ENCODE peak calls at places on chromosomes 3 and 15, in four cellular contexts. H is endothelial cell of umbilical vein, U is transverse colon, E is HCT116. D is an unnamed sample.

GRCh38 chr15:92666780-92667179 is 11.2 kb upstream of the FAM174B start:
- DNase-seq in H (no peak), U (peak), E (no peak), D (no peak)

GRCh38 chr3:195352895-195353488 is 82.0 kb upstream of the XXYLT1 start:
- DNase-seq in E (peak), U (no peak), H (no peak), D (peak)

GRCh38 chr3:161291191-161291901 is 70.2 kb downstream of the NMD3 start:
- DNase-seq in H (no peak), E (no peak), U (no peak), D (no peak)

GRCh38 chr3:184659797-184660301 is 52.0 kb downstream of the MAGEF1 start:
- DNase-seq in U (no peak), E (no peak), H (no peak), D (peak)

GRCh38 chr3:53775834-53776251 is 70.4 kb downstream of the CHDH start:
- DNase-seq in U (no peak), E (no peak), H (no peak), D (no peak)

GRCh38 chr3:154151969-154152368 is 30.8 kb downstream of the ARHGEF26 start:
- DNase-seq in H (peak), U (no peak), E (no peak), D (no peak)

GRCh38 chr15:90592144-90592887 is 62.6 kb downstream of the CRTC3 start:
- DNase-seq in E (no peak), U (no peak), H (no peak), D (no peak)

GRCh38 chr3:9897408-9898372 is 5.0 kb upstream of the IL17RE start:
- DNase-seq in U (peak), E (peak), H (peak), D (no peak)

GRCh38 chr15:91124155-91124554 is 24.1 kb downstream of the SV2B start:
- DNase-seq in H (no peak), E (no peak), U (no peak), D (peak)

GRCh38 chr3:101848754-101849713 is at the start of gene NFKBIZ:
- DNase-seq in H (peak), E (peak), U (peak), D (peak)

GRCh38 chr15:33433821-33434220 is 123.1 kb downstream of the RYR3 start:
- DNase-seq in H (no peak), U (no peak), E (no peak), D (no peak)

GRCh38 chr3:127692501-127693335 is 20.0 kb downstream of the ABTB1 start:
- DNase-seq in H (no peak), E (no peak), U (no peak), D (no peak)

GRCh38 chr15:39581501-39582285 is 814 bp downstream of the THBS1 start:
- DNase-seq in U (peak), E (no peak), H (peak), D (peak)

GRCh38 chr3:126351771-126352475 is 5.3 kb downstream of the KLF15 start:
- DNase-seq in H (no peak), U (peak), E (no peak), D (no peak)

GRCh38 chr3:55000546-55000945 is 72.7 kb upstream of the LRTM1 start:
- DNase-seq in E (no peak), U (no peak), H (no peak), D (no peak)

GRCh38 chr3:111385971-111386495 is 156.0 kb upstream of the CD96 start:
- DNase-seq in U (no peak), H (no peak), E (no peak), D (no peak)

GRCh38 chr3:196513697-196514349 is 1.3 kb downstream of the SMCO1 start:
- DNase-seq in U (no peak), E (no peak), H (no peak), D (no peak)

GRCh38 chr3:36741285-36741684 is 23.1 kb downstream of the DCLK3 start:
- DNase-seq in U (no peak), E (no peak), H (no peak), D (peak)

GRCh38 chr15:69342460-69343076 is 43.9 kb downstream of the PAQR5 start:
- DNase-seq in U (no peak), E (no peak), H (no peak), D (peak)

GRCh38 chr15:78605680-78606079 is 15.1 kb downstream of the CHRNA3 start:
- DNase-seq in E (no peak), H (no peak), U (no peak), D (no peak)

GRCh38 chr15:81001180-81002003 is 669 bp downstream of the TLNRD1 start:
- DNase-seq in U (peak), E (no peak), H (peak), D (peak)

GRCh38 chr3:66453525-66454463 is 47.0 kb downstream of the LRIG1 start:
- DNase-seq in U (no peak), H (no peak), E (no peak), D (no peak)

GRCh38 chr15:59532770-59533379 is 78.7 kb upstream of the GCNT3 start:
- DNase-seq in H (peak), U (peak), E (peak), D (peak)

GRCh38 chr3:161449784-161450183 is 46.8 kb upstream of the OTOL1 start:
- DNase-seq in U (no peak), E (no peak), H (no peak), D (no peak)

GRCh38 chr3:129824926-129825541 is 68.5 kb downstream of the TMCC1 start:
- DNase-seq in E (peak), H (peak), U (peak), D (peak)

GRCh38 chr3:115325539-115325938 is 178.5 kb upstream of the ZBTB20 start:
- DNase-seq in H (peak), E (no peak), U (no peak), D (peak)

GRCh38 chr3:188900421-188900941 is 271.3 kb upstream of the TPRG1 start:
- DNase-seq in U (no peak), E (peak), H (peak), D (no peak)

GRCh38 chr15:52558196-52558595 is 10.6 kb downstream of the ARPP19 start:
- DNase-seq in E (no peak), H (peak), U (no peak), D (no peak)

GRCh38 chr3:42660131-42660715 is 6.7 kb downstream of the ZBTB47 start:
- DNase-seq in U (no peak), E (no peak), H (no peak), D (no peak)

GRCh38 chr3:104176706-104177105 is 1190.0 kb upstream of the ALCAM start:
- DNase-seq in H (no peak), E (no peak), U (no peak), D (no peak)

GRCh38 chr15:61731081-61731480 is 329.2 kb downstream of the VPS13C start:
- DNase-seq in E (no peak), U (no peak), H (no peak), D (no peak)

GRCh38 chr3:119768668-119769393 is 13.1 kb upstream of the NR1I2 start:
- DNase-seq in E (no peak), U (no peak), H (no peak), D (no peak)
- TF ChIP-seq POLR2AphosphoS5 in E (no peak), U (no peak), H (no peak), D (no peak)

GRCh38 chr3:109804697-109805096 is 467.4 kb upstream of the DPPA4 start:
- DNase-seq in H (no peak), U (no peak), E (peak), D (no peak)
- H3K4me3 ChIP-seq in H (no peak), U (no peak), E (no peak), D (no peak)

GRCh38 chr3:52019352-52020080 is 23.8 kb upstream of the RPL29 start:
- DNase-seq in H (no peak), U (no peak), E (no peak), D (no peak)
- TF ChIP-seq POLR2AphosphoS5 in H (no peak), U (no peak), E (no peak), D (no peak)

GRCh38 chr3:119310052-119310451 is 15.9 kb downstream of the ARHGAP31 start:
- DNase-seq in E (no peak), U (no peak), H (no peak), D (peak)
- H3K4me3 ChIP-seq in E (no peak), U (no peak), H (no peak), D (no peak)

GRCh38 chr3:95277614-95278013 is 1214.8 kb downstream of the NSUN3 start:
- DNase-seq in U (no peak), H (peak), E (no peak), D (no peak)
- TF ChIP-seq POLR2AphosphoS5 in U (no peak), H (no peak), E (no peak), D (no peak)

GRCh38 chr3:133445111-133445510 is 45.3 kb downstream of the BFSP2 start:
- DNase-seq in U (peak), H (no peak), E (no peak), D (no peak)
- H3K4me3 ChIP-seq in U (no peak), H (no peak), E (no peak), D (no peak)

D was measured in GM23338.